ENCODE peak calls at places on chromosomes 2 and 18, in six cellular contexts. X is K562, Z is HepG2, L is H1, H is SK-N-SH, D is GM12878. W is an unnamed sample.

GRCh38 chr2:76675237-76675636 is 846.9 kb downstream of the LRRTM4 start:
- DNase-seq in X (no peak), Z (no peak), L (no peak), H (no peak), D (no peak), W (no peak)

GRCh38 chr2:191976436-191976835 is 129.5 kb upstream of the CAVIN2 start:
- DNase-seq in X (no peak), Z (no peak), L (no peak), H (no peak), D (no peak), W (no peak)

GRCh38 chr2:149612122-149612521 is 24.5 kb upstream of the MMADHC start:
- DNase-seq in X (no peak), Z (no peak), L (no peak), H (no peak), D (no peak), W (no peak)

GRCh38 chr18:61756244-61756643 is 136.6 kb downstream of the RNF152 start:
- DNase-seq in X (no peak), Z (no peak), L (no peak), H (no peak), D (no peak), W (no peak)

GRCh38 chr2:46142546-46143329 is 154.5 kb upstream of the EPAS1 start:
- DNase-seq in X (no peak), Z (no peak), L (no peak), H (no peak), D (no peak), W (no peak)

GRCh38 chr2:120155308-120155707 is 67.9 kb downstream of the TMEM185B start:
- DNase-seq in X (no peak), Z (no peak), L (no peak), H (no peak), D (no peak), W (no peak)

GRCh38 chr2:191691016-191691725 is 13.2 kb downstream of the NABP1 start:
- DNase-seq in X (peak), Z (peak), L (no peak), H (peak), D (peak), W (peak)

GRCh38 chr2:209351636-209352035 is 72.2 kb upstream of the MAP2 start:
- DNase-seq in X (no peak), Z (no peak), L (no peak), H (no peak), D (no peak), W (no peak)

GRCh38 chr18:8175486-8176061 is 433.7 kb upstream of the RAB12 start:
- DNase-seq in X (no peak), Z (no peak), L (no peak), H (no peak), D (no peak), W (no peak)

GRCh38 chr2:189927823-189928222 is 134.7 kb downstream of the MSTN start:
- DNase-seq in X (no peak), Z (no peak), L (no peak), H (no peak), D (no peak), W (no peak)

GRCh38 chr2:207240649-207241048 is 74.9 kb upstream of the KLF7 start:
- DNase-seq in X (no peak), Z (no peak), L (no peak), H (no peak), D (no peak), W (no peak)

GRCh38 chr2:119730598-119731278 is 29.0 kb upstream of the PTPN4 start:
- DNase-seq in X (no peak), Z (no peak), L (no peak), H (no peak), D (no peak), W (no peak)

GRCh38 chr2:240351826-240352426 is 83.5 kb upstream of the GPC1 start:
- DNase-seq in X (no peak), Z (no peak), L (no peak), H (peak), D (no peak), W (no peak)

GRCh38 chr2:7513834-7514233 is 596.6 kb downstream of the RNF144A start:
- DNase-seq in X (no peak), Z (no peak), L (no peak), H (no peak), D (no peak), W (no peak)

GRCh38 chr18:49728542-49728941 is 84.8 kb downstream of the ACAA2 start:
- DNase-seq in X (peak), Z (peak), L (peak), H (peak), D (no peak), W (peak)

GRCh38 chr2:20596973-20597867 is 53.7 kb downstream of the HS1BP3 start:
- DNase-seq in X (no peak), Z (peak), L (no peak), H (no peak), D (no peak), W (no peak)

GRCh38 chr2:157364257-157364974 is 38.8 kb upstream of the ERMN start:
- DNase-seq in X (no peak), Z (no peak), L (no peak), H (no peak), D (peak), W (no peak)
- TF ChIP-seq JUND in X (no peak), Z (no peak), L (no peak), H (no peak), D (no peak), W (no peak)

GRCh38 chr2:144015036-144015435 is 504.9 kb downstream of the ZEB2 start:
- DNase-seq in X (no peak), Z (no peak), L (no peak), H (no peak), D (no peak), W (no peak)
- TF ChIP-seq YY1 in X (no peak), Z (no peak), L (no peak), H (no peak), D (no peak), W (no peak)

DNA sequence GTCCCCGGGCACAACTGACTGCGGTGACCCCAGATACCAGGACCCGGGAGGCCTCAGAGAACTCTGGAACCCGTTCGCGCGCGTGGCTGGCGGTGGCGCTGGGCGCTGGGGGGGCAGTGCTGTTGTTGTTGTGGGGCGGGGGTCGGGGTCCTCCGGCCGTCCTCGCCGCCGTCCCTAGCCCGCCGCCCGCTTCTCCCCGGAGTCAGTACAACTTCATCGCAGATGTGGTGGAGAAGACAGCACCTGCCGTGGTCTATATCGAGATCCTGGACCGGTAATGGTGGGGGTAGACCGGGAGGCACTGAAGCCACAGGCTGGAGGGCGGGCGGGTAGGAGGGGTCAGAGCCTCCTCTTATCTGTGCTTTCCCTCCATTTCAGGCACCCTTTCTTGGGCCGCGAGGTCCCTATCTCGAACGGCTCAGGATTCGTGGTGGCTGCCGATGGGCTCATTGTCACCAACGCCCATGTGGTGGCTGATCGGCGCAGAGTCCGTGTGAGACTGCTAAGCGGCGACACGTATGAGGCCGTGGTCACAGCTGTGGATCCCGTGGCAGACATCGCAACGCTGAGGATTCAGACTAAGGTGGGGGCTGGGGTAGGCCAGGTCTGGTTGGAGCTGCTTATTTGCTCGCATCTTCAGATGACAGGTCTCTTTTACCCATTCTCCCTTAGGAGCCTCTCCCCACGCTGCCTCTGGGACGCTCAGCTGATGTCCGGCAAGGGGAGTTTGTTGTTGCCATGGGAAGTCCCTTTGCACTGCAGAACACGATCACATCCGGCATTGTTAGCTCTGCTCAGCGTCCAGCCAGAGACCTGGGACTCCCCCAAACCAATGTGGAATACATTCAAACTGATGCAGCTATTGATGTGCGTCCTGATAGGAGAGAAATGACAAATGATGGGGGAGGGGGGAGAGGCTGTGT is 767 bp downstream of the HTRA2 start:
- DNase-seq in X (peak), Z (no peak), L (no peak), H (peak), D (peak), W (no peak)
- TF ChIP-seq JUND in X (peak), Z (no peak), L (no peak), H (no peak), D (no peak), W (no peak)

DNA sequence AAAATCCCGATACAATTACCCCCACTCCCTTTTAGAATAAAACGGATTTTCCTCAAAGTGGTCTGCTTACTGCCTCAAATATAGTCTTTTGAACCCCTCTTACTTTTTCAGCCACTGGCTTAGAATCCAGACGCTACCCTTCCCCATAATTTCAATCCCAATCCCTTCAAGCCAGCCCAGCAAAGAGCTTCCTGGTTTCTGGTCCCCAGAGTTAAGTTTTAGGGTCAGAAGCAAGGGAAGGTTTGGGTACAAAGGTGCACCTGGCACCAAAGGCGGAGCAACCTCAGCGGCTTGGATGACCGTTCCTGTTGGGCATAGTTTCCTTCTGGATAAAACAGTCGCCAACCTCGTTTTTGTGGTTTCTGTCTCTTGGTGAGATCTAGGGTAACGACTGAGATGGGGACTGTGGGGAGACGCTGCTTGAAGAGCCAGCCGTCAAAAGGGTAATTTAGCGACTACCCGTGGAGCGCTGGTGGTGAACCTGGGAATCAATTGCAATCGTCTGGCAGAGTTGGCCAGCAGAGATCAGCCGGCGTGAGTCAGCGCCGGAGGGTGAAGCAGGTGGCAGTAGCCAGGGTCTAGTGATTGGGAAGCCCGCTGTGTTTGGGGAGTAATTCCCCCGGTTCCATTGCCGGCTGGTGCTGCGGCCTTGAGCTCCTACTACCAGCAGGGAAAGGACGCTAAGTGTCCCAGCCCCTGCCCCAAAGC is 1.6 kb downstream of the FEV start:
- DNase-seq in X (no peak), Z (no peak), L (no peak), H (peak), D (no peak), W (no peak)
- TF ChIP-seq YY1 in X (no peak), Z (no peak), L (no peak), H (no peak), D (no peak), W (no peak)

DNA sequence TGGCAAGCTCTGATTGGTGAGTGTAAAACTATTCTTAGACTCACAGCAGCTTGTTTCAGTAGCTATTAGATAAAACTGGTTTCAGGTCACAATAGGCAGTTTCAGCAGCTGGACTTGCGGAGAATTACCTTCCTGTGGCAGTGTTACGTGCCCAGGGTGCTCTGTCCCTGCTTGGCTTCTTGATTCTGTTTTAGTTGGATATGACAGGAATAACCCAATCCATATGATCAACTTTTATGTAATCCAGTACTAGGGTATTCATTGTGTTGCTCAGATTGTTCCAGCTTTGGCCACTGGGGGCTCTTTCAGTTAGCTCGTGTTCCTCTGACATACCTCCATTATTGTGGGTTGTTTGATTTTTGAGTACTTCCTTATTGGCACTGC is 43.1 kb downstream of the INPP4A start:
- DNase-seq in X (peak), Z (peak), L (no peak), H (no peak), D (peak), W (peak)
- TF ChIP-seq JUND in X (no peak), Z (no peak), L (no peak), H (no peak), D (no peak), W (no peak)

GRCh38 chr2:86621290-86621943 is 2.2 kb downstream of the RNF103 start:
- DNase-seq in X (no peak), Z (no peak), L (no peak), H (no peak), D (no peak), W (no peak)
- TF ChIP-seq YY1 in X (no peak), Z (no peak), L (no peak), H (no peak), D (no peak), W (no peak)

GRCh38 chr2:164203131-164203530 is 418.2 kb downstream of the GRB14 start:
- DNase-seq in X (no peak), Z (no peak), L (no peak), H (no peak), D (no peak), W (no peak)

GRCh38 chr2:164205347-164205746 is 415.9 kb downstream of the GRB14 start:
- DNase-seq in X (no peak), Z (no peak), L (no peak), H (no peak), D (no peak), W (no peak)
- TF ChIP-seq JUND in X (no peak), Z (no peak), L (no peak), H (no peak), D (no peak), W (no peak)

GRCh38 chr18:11948852-11949523 is 32.3 kb upstream of the IMPA2 start:
- DNase-seq in X (no peak), Z (peak), L (no peak), H (no peak), D (no peak), W (no peak)
- TF ChIP-seq YY1 in X (no peak), Z (no peak), L (no peak), H (no peak), D (no peak), W (no peak)